ENCODE peak calls at places on chromosomes 4 and X, in six cellular contexts. Q is GM23248, S is hepatocyte, K is PC-3, G is HCT116, X is astrocyte. P is an unnamed sample.

GRCh38 chr4:47577779-47578553 is 92.9 kb downstream of the ATP10D start:
- DNase-seq in G (no peak), X (no peak), Q (peak; percentile 14), S (no peak), K (no peak), P (no peak)

GRCh38 chr4:185534850-185535761 is at the start of gene PDLIM3:
- DNase-seq in S (peak; percentile 80), G (peak; percentile 12), K (no peak), Q (peak; percentile 51), X (peak; percentile 29), P (peak; percentile 90)

GRCh38 chr4:10664408-10664807 is 20.2 kb downstream of the CLNK start:
- DNase-seq in S (peak; percentile 28), G (no peak), X (peak; percentile 96), K (peak; percentile 46), Q (peak; percentile 86), P (peak; percentile 78)

GRCh38 chrX:16643160-16643559 is 6.8 kb upstream of the S100G start:
- DNase-seq in X (peak; percentile 49), G (no peak), K (no peak), S (no peak), Q (peak; percentile 72), P (no peak)

GRCh38 chrX:119181491-119181890 is 53.9 kb upstream of the KIAA1210 start:
- DNase-seq in X (no peak), K (peak; percentile 70), S (peak; percentile 25), G (peak; percentile 18), Q (peak; percentile 51), P (no peak)

GRCh38 chr4:136392576-136392975 is 1139.7 kb downstream of the PCDH18 start:
- DNase-seq in K (peak; percentile 11), X (peak; percentile 75), Q (no peak), G (no peak), S (no peak), P (peak; percentile 46)

GRCh38 chrX:109624641-109625311 is at the start of gene KCNE5:
- DNase-seq in Q (peak; percentile 5), K (no peak), X (no peak), S (peak; percentile 51), G (no peak), P (no peak)

GRCh38 chr4:161767116-161767515 is 396.7 kb downstream of the FSTL5 start:
- DNase-seq in Q (no peak), K (peak; percentile 74), G (no peak), S (no peak), X (peak; percentile 94), P (no peak)

GRCh38 chrX:81489987-81490386 is 288.1 kb downstream of the SH3BGRL start:
- DNase-seq in K (peak; percentile 21), S (no peak), Q (peak; percentile 6), G (no peak), X (no peak), P (no peak)

GRCh38 chr4:152102184-152103000 is 341.6 kb upstream of the GATB start:
- DNase-seq in S (no peak), X (peak; percentile 81), G (peak; percentile 23), Q (peak; percentile 48), K (peak; percentile 86), P (no peak)

GRCh38 chrX:119015407-119016242 is 41.2 kb downstream of the LONRF3 start:
- DNase-seq in X (peak; percentile 77), G (peak; percentile 35), K (peak; percentile 98), Q (peak; percentile 87), S (peak; percentile 21), P (peak; percentile 74)

GRCh38 chrX:68942141-68942540 is 113.3 kb downstream of the EFNB1 start:
- DNase-seq in Q (no peak), G (no peak), S (no peak), X (no peak), K (no peak), P (no peak)

GRCh38 chrX:154378059-154378798 is 866 bp upstream of the EMD start:
- DNase-seq in S (peak; percentile 57), G (no peak), Q (peak; percentile 68), X (no peak), K (peak; percentile 45), P (peak; percentile 99)

GRCh38 chr4:146029939-146030710 is 91.5 kb upstream of the ZNF827 start:
- DNase-seq in G (no peak), Q (no peak), X (no peak), K (peak; percentile 31), S (peak; percentile 66), P (no peak)

GRCh38 chrX:153934473-153935325 is at the start of gene NAA10:
- DNase-seq in Q (peak; percentile 88), K (peak; percentile 83), S (peak; percentile 88), G (no peak), X (peak; percentile 45), P (peak; percentile 100)

GRCh38 chrX:73215263-73215662 is 612 bp upstream of the NAP1L2 start:
- DNase-seq in Q (no peak), X (no peak), G (no peak), K (no peak), S (no peak), P (no peak)

GRCh38 chrX:12901486-12901885 is 4.9 kb upstream of the TLR8 start:
- DNase-seq in Q (peak; percentile 49), X (no peak), S (peak; percentile 65), G (peak; percentile 36), K (peak; percentile 79), P (peak; percentile 93)

GRCh38 chrX:41293269-41293668 is 40.7 kb upstream of the DDX3X start:
- DNase-seq in X (no peak), Q (no peak), G (peak; percentile 6), K (peak; percentile 37), S (no peak), P (no peak)

GRCh38 chrX:87528487-87528886 is 10.9 kb downstream of the KLHL4 start:
- DNase-seq in S (no peak), X (no peak), G (no peak), Q (no peak), K (no peak), P (peak; percentile 0)

GRCh38 chrX:87526281-87526680 is 8.7 kb downstream of the KLHL4 start:
- DNase-seq in S (no peak), K (peak; percentile 6), G (no peak), Q (no peak), X (no peak), P (peak; percentile 0)

DNA sequence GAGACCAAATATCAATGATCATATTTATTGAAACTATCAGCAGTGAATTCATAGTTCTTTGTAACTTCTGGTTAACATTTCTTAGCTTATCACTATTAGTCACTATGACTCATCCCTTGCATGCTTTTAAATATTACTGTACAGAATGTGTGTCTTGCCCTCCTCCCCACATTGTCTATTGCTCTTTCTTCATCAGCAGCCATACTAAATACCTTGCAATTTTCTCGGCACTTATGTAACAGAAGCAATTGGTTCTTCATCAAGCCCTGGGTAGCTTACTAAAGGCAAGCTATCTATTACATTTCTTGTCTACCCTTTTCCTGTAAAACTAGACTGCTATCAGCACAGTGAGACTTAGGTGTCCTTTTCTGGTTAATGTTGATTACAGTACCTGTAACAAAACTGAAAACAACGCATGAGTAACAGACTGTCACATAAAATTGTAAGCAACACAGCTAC is 8.2 kb downstream of the KLHL4 start:
- DNase-seq in Q (peak; percentile 23), S (peak; percentile 7), X (peak; percentile 88), K (peak; percentile 70), G (no peak), P (peak; percentile 54)
- H3K4me2 ChIP-seq in Q (no peak overlapping the region), S (no peak overlapping the region), X (peak overlapping the region; percentile 82), K (peak overlapping the region; percentile 85), G (no peak overlapping the region), P (peak overlapping the region; percentile 5)

GRCh38 chrX:139560221-139560620 is 29.7 kb downstream of the F9 start:
- DNase-seq in K (peak; percentile 29), Q (peak; percentile 47), S (no peak), X (peak; percentile 53), G (no peak), P (no peak)

GRCh38 chrX:139554367-139554766 is 23.8 kb downstream of the F9 start:
- DNase-seq in G (no peak), K (no peak), Q (no peak), X (no peak), S (no peak), P (no peak)

GRCh38 chrX:139559383-139560042 is 29.0 kb downstream of the F9 start:
- DNase-seq in S (peak; percentile 71), X (peak; percentile 34), Q (peak; percentile 65), G (peak; percentile 24), K (peak; percentile 78), P (no peak)

DNA sequence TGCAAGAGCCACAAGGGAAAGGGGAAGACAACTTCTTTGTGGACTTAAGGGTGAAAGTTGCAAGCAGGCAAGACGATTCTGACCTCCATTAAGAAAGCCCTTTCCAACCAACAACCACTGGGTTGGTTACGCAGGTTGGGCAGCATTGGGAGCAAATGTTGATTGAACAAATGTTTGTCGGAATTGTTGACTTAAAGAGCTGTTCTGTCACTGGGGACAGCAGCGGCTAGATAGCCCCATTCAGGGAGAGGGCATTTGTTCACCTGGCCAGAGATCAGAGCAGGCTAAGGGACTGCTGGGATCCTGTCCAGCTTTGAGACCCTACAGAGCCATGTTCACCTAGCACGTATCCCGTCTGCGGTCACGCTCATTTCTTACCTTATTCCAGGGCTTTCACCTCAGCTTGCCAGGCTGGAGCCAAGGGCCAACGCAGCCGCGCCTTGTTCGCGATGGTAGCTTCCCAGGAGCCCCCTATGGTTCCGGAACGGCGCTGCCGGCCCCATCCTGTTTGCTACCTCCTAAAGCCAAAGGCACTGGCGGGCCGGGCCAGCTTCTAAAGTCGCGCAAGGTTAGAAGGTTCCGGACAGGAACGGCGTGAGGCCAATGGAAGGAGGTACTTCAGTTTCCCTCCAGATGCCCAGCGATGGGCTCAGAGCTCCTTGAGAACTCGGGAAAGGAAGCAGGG is 24.6 kb downstream of the F9 start:
- DNase-seq in S (no peak), X (no peak), K (no peak), G (no peak), Q (no peak), P (peak; percentile 17)
- H2AFZ ChIP-seq in S (no peak overlapping the region), X (no peak overlapping the region), K (no peak overlapping the region), G (no peak overlapping the region), Q (no peak overlapping the region), P (no peak overlapping the region)

GRCh38 chr4:110371016-110371795 is 104.7 kb upstream of the ENPEP start:
- DNase-seq in K (no peak), S (no peak), Q (no peak), G (no peak), X (peak; percentile 2), P (no peak)
- H3K4me2 ChIP-seq in K (no peak overlapping the region), S (no peak overlapping the region), Q (no peak overlapping the region), G (no peak overlapping the region), X (no peak overlapping the region), P (no peak overlapping the region)

DNA sequence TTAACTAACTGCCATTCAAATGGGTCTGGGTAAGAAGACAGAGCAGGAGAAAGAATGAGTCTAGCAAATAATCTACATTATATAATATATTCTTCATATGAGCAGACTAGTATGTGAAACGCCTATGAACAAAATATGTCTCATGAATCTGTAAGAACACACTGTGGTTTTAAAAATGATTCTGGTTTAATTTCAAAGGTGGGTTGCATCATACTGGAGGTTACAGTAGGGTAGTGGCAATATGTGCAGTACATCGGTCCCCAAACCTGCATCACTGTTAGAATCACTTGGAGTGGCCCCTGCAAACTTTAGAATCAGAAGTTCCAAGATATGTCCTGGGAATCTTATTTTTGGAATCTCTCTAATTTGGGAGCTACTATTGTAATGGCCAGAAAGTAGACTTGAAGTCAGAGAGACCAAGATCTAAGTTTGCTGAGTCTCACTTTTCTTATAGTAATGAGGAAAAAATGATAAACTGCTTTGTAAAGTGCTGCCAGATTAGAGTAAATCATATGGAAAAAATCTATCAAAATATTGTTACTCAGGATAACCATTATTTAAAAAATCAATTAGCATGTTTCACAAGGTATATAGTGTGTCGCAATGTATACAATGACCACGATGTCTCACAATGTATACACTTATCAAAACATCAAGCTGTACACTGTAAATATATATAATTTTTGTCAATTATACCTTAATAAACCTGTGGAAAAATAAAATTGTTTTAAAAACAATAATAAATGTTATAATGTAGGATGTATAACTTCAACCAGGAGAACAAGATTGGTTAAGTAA is 37.9 kb upstream of the ARSJ start:
- DNase-seq in G (no peak), Q (no peak), S (no peak), X (no peak), K (peak; percentile 13), P (no peak)
- H2AFZ ChIP-seq in G (no peak overlapping the region), Q (no peak overlapping the region), S (no peak overlapping the region), X (no peak overlapping the region), K (no peak overlapping the region), P (no peak overlapping the region)

P was measured in osteoblast.